ENCODE peak calls at places on chromosomes 11 and 22, in nine cellular contexts. L is stimulated activated CD4-positive, alpha-beta T cell treated with anti-CD3 and anti-CD28 coated beads, Interleukin-1b, Interleukin-23, amount 100 ng/mL, for 1 hour; V is CD4-positive, alpha-beta memory T cell; B is SJSA1; A is A549; D is GOT3; X is left ventricle myocardium inferior; C is NCI-H345; Y is endothelial cell. N is an unnamed sample.

GRCh38 chr22:43227231-43227630 is 40.3 kb upstream of the TTLL12 start:
- DNase-seq in Y (no peak), L (no peak), C (no peak), B (no peak), D (no peak), X (no peak), V (no peak), A (no peak), N (peak; percentile 24)

GRCh38 chr11:113304916-113305315 is 9.5 kb upstream of the TTC12 start:
- DNase-seq in B (no peak), X (no peak), L (no peak), V (no peak), A (no peak), C (no peak), D (no peak), Y (no peak), N (no peak)

GRCh38 chr11:94758671-94759070 is 9.5 kb upstream of the AMOTL1 start:
- DNase-seq in L (no peak), Y (no peak), X (no peak), B (no peak), D (no peak), A (no peak), C (no peak), V (no peak), N (no peak)

GRCh38 chr11:65791719-65792213 is 4.9 kb downstream of the OVOL1 start:
- DNase-seq in A (no peak), L (no peak), Y (no peak), X (no peak), C (no peak), V (no peak), B (no peak), D (no peak), N (no peak)

GRCh38 chr11:30635401-30635989 is 49.3 kb upstream of the MPPED2 start:
- DNase-seq in Y (peak; percentile 20), B (no peak), C (no peak), L (no peak), X (no peak), A (no peak), D (no peak), V (no peak), N (no peak)

GRCh38 chr11:117391181-117391580 is 63.5 kb downstream of the CEP164 start:
- DNase-seq in B (no peak), V (no peak), D (no peak), Y (no peak), L (no peak), A (no peak), X (no peak), C (no peak), N (no peak)

GRCh38 chr11:20156280-20156875 is 3.9 kb downstream of the DBX1 start:
- DNase-seq in B (no peak), D (no peak), A (no peak), C (no peak), V (no peak), L (peak; percentile 16), X (no peak), Y (no peak), N (no peak)

GRCh38 chr22:24146190-24146616 is 35.1 kb upstream of the SUSD2 start:
- DNase-seq in X (no peak), B (no peak), A (peak; percentile 22), Y (peak; percentile 44), D (no peak), C (peak; percentile 21), V (peak; percentile 15), L (no peak), N (peak; percentile 28)

GRCh38 chr11:123377355-123377754 is 52.7 kb upstream of the GRAMD1B start:
- DNase-seq in B (no peak), V (no peak), Y (no peak), A (no peak), X (no peak), C (no peak), D (no peak), L (no peak), N (no peak)

GRCh38 chr11:121672630-121673487 is 220.1 kb upstream of the SORL1-AS1 start:
- DNase-seq in C (no peak), D (no peak), B (no peak), Y (no peak), V (no peak), L (no peak), X (peak; percentile 21), A (no peak), N (no peak)

GRCh38 chr11:64870176-64870892 is 8.1 kb downstream of the EHD1 start:
- DNase-seq in C (no peak), Y (no peak), B (peak; percentile 79), D (peak; percentile 31), L (no peak), A (no peak), V (no peak), X (no peak), N (no peak)

GRCh38 chr22:17213976-17214375 is 5.3 kb downstream of the ADA2 start:
- DNase-seq in A (no peak), Y (peak; percentile 62), C (no peak), V (peak; percentile 29), X (peak; percentile 67), L (peak; percentile 24), D (no peak), B (no peak), N (no peak)

GRCh38 chr11:64245797-64246623 is 733 bp downstream of the PPP1R14B start:
- DNase-seq in C (peak; percentile 58), V (peak; percentile 38), A (peak; percentile 88), X (peak; percentile 72), D (no peak), B (peak; percentile 99), Y (no peak), L (no peak), N (no peak)